ENCODE peak calls at places on chromosomes 12 and 14, in eight cellular contexts. M, G, D, H, F, L, J and K are unnamed samples.

GRCh38 chr12:103850429-103850828 is 9.4 kb upstream of the NT5DC3 start:
- DNase-seq in M (no peak), G (no peak), D (no peak), H (no peak), F (no peak), L (no peak), J (no peak), K (no peak)

GRCh38 chr14:57987051-57987450 is 121.2 kb upstream of the SLC35F4 start:
- DNase-seq in M (no peak), G (no peak), D (no peak), H (no peak), F (no peak), L (no peak), J (no peak), K (no peak)

GRCh38 chr12:117582135-117582784 is 220.8 kb upstream of the NOS1 start:
- DNase-seq in M (no peak), G (no peak), D (no peak), H (no peak), F (no peak), L (no peak), J (no peak), K (no peak)

GRCh38 chr12:27635349-27635972 is 60.8 kb upstream of the REP15 start:
- DNase-seq in M (no peak), G (no peak), D (peak; percentile 35), H (peak; percentile 74), F (no peak), L (no peak), J (peak; percentile 77), K (no peak)

GRCh38 chr12:3247596-3248270 is 170.6 kb downstream of the TSPAN9 start:
- DNase-seq in M (no peak), G (no peak), D (no peak), H (no peak), F (no peak), L (no peak), J (no peak), K (no peak)

GRCh38 chr12:108063192-108063591 is 65.9 kb upstream of the WSCD2 start:
- DNase-seq in M (no peak), G (no peak), D (peak; percentile 43), H (no peak), F (no peak), L (no peak), J (no peak), K (no peak)

GRCh38 chr14:103517626-103518415 is 4.8 kb downstream of the CKB start:
- DNase-seq in M (no peak), G (no peak), D (peak; percentile 60), H (no peak), F (no peak), L (no peak), J (no peak), K (no peak)

GRCh38 chr12:94262228-94263010 is 114.0 kb downstream of the PLXNC1 start:
- DNase-seq in M (peak; percentile 74), G (peak; percentile 56), D (no peak), H (peak; percentile 35), F (no peak), L (peak; percentile 62), J (peak; percentile 96), K (no peak)

GRCh38 chr12:78483767-78484315 is 380.7 kb upstream of the SYT1 start:
- DNase-seq in M (no peak), G (no peak), D (no peak), H (no peak), F (no peak), L (no peak), J (no peak), K (no peak)

GRCh38 chr14:22510527-22511110 is 78.4 kb downstream of the DAD1 start:
- DNase-seq in M (no peak), G (no peak), D (no peak), H (no peak), F (no peak), L (no peak), J (peak; percentile 74), K (no peak)